ENCODE peak calls at places on chromosomes 4 and X, in ten cellular contexts. H is cardiac muscle cell, T is epithelial cell of esophagus, W is stomach, E is GM06990, I is Caco-2, O is dorsolateral prefrontal cortex, Z is AG04449, K is AG04450, F is hepatocyte. C is an unnamed sample.

GRCh38 chr4:2296621-2297601 is 35.0 kb upstream of the MXD4 start:
- DNase-seq in H (peak), T (no peak), W (no peak), E (no peak), I (no peak), O (no peak), Z (no peak), K (no peak), F (peak), C (no peak)

GRCh38 chrX:19866626-19867410 is 20.6 kb downstream of the SH3KBP1 start:
- DNase-seq in H (no peak), T (no peak), W (no peak), E (no peak), I (no peak), O (no peak), Z (no peak), K (no peak), F (no peak), C (no peak)

GRCh38 chr4:78218260-78218659 is 161.1 kb downstream of the FRAS1 start:
- DNase-seq in H (no peak), T (no peak), W (no peak), E (no peak), I (no peak), O (no peak), Z (no peak), K (no peak), F (no peak), C (no peak)

GRCh38 chr4:108926058-108926457 is 163.2 kb upstream of the ETNPPL start:
- DNase-seq in H (no peak), T (peak), W (no peak), E (no peak), I (no peak), O (no peak), Z (no peak), K (no peak), F (no peak), C (no peak)

GRCh38 chr4:176001171-176002006 is 64.3 kb upstream of the WDR17 start:
- DNase-seq in H (peak), T (peak), W (no peak), E (peak), I (no peak), O (peak), Z (no peak), K (no peak), F (peak), C (no peak)

GRCh38 chr4:8842614-8843013 is 29.0 kb downstream of the HMX1 start:
- DNase-seq in H (no peak), T (no peak), W (no peak), E (no peak), I (no peak), O (no peak), Z (no peak), K (no peak), F (no peak), C (no peak)

GRCh38 chr4:17166954-17167353 is 268.5 kb upstream of the LDB2 start:
- DNase-seq in H (no peak), T (no peak), W (no peak), E (no peak), I (no peak), O (no peak), Z (no peak), K (no peak), F (no peak), C (no peak)

GRCh38 chrX:819684-820083 is 189.1 kb downstream of the SHOX start:
- DNase-seq in H (no peak), T (no peak), W (no peak), E (no peak), I (no peak), O (no peak), Z (no peak), K (no peak), F (no peak), C (no peak)

GRCh38 chrX:150224676-150225075 is 138.4 kb upstream of the MAMLD1 start:
- DNase-seq in H (no peak), T (no peak), W (no peak), E (no peak), I (no peak), O (no peak), Z (no peak), K (no peak), F (no peak), C (no peak)

GRCh38 chr4:6391852-6392188 is 80.6 kb downstream of the PPP2R2C start:
- DNase-seq in H (no peak), T (peak), W (no peak), E (no peak), I (no peak), O (no peak), Z (no peak), K (no peak), F (no peak), C (no peak)

GRCh38 chr4:84916233-84916632 is 50.3 kb downstream of the WDFY3 start:
- DNase-seq in H (no peak), T (no peak), W (no peak), E (no peak), I (no peak), O (no peak), Z (no peak), K (no peak), F (no peak), C (no peak)

GRCh38 chr4:147994076-147994475 is 262.2 kb downstream of the ARHGAP10 start:
- DNase-seq in H (no peak), T (peak), W (no peak), E (no peak), I (no peak), O (no peak), Z (peak), K (no peak), F (no peak), C (no peak)

GRCh38 chrX:46873746-46874145 is 36.9 kb downstream of the RP2 start:
- DNase-seq in H (no peak), T (peak), W (no peak), E (no peak), I (no peak), O (no peak), Z (no peak), K (no peak), F (no peak), C (no peak)

GRCh38 chr4:123319639-123320038 is 77.0 kb upstream of the SPRY1 start:
- DNase-seq in H (no peak), T (no peak), W (no peak), E (no peak), I (no peak), O (no peak), Z (no peak), K (no peak), F (no peak), C (no peak)

GRCh38 chr4:123986268-123986798 is 589.7 kb downstream of the SPRY1 start:
- DNase-seq in H (no peak), T (peak), W (no peak), E (no peak), I (no peak), O (no peak), Z (peak), K (peak), F (no peak), C (peak)

GRCh38 chr4:106659386-106659785 is 290.8 kb upstream of the GIMD1 start:
- DNase-seq in H (no peak), T (peak), W (no peak), E (no peak), I (no peak), O (no peak), Z (no peak), K (no peak), F (no peak), C (no peak)

DNA sequence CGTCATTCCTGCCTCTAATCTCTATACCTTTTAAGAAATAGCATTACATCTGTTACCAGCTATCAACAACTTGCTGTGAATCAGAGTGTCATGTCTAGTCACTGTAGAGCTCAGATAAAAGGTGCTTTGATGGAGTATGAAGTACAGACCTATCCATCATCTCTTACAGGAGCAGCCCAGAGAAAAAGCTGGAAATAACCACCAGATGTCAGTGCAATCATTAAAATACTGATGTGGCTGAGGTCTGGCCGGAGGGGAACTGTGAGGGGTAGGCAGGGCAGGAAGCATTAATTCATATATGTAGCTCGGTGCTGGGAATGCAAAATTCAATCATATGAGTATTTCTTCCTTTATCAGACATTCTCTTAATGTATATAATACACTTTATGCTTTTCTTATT is 100.6 kb downstream of the AKAP4 start:
- DNase-seq in H (peak), T (peak), W (no peak), E (no peak), I (peak), O (no peak), Z (no peak), K (no peak), F (peak), C (no peak)
- TF ChIP-seq CTCF in H (peak), T (peak), W (no peak), E (no peak), I (peak), O (peak), Z (no peak), K (no peak), F (peak), C (peak)

GRCh38 chr4:74447636-74448233 is 2.8 kb downstream of the AREG start:
- DNase-seq in H (no peak), T (peak), W (no peak), E (no peak), I (no peak), O (no peak), Z (no peak), K (no peak), F (no peak), C (peak)
- H3K4me3 ChIP-seq in H (no peak), T (peak), W (peak), E (no peak), I (peak), O (no peak), Z (no peak), K (no peak), F (peak), C (peak)

DNA sequence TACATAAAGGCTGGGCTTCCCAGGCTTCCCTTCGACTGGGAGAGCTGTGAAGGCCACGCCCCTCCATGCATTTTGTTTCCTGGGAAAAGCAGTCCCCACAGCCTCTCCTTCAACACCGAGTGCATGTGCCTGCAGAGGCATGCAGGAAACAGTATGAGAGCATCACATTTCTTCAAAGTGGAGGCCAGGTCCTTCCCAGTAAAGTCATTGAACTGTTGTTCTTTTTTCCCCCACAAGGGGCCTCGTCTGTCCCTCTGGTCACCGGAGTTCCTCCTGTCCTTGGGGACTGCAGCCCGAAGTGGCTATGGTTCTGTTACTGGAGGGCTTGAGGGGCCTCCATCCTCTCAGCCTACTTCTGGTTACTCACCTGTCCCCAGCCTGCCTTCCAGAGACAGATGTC is 56.0 kb downstream of the RAI2 start:
- DNase-seq in H (no peak), T (no peak), W (no peak), E (no peak), I (no peak), O (no peak), Z (no peak), K (no peak), F (no peak), C (no peak)
- TF ChIP-seq CTCF in H (no peak), T (no peak), W (no peak), E (peak), I (no peak), O (no peak), Z (no peak), K (no peak), F (no peak), C (no peak)

GRCh38 chr4:153116101-153116680 is 88.1 kb upstream of the TRIM2 start:
- DNase-seq in H (no peak), T (no peak), W (no peak), E (no peak), I (no peak), O (no peak), Z (no peak), K (no peak), F (no peak), C (no peak)
- H3K4me3 ChIP-seq in H (no peak), T (no peak), W (peak), E (peak), I (no peak), O (no peak), Z (peak), K (no peak), F (no peak), C (peak)

GRCh38 chrX:10697552-10697951 is 77.2 kb upstream of the MID1 start:
- DNase-seq in H (no peak), T (no peak), W (no peak), E (no peak), I (no peak), O (no peak), Z (no peak), K (no peak), F (no peak), C (no peak)
- TF ChIP-seq CTCF in H (no peak), T (no peak), W (no peak), E (no peak), I (no peak), O (no peak), Z (no peak), K (no peak), F (no peak), C (no peak)

GRCh38 chrX:133985164-133986007 is at the start of gene GPC3:
- DNase-seq in H (peak), T (peak), W (peak), E (no peak), I (peak), O (no peak), Z (no peak), K (no peak), F (peak), C (no peak)
- H3K4me3 ChIP-seq in H (peak), T (peak), W (peak), E (no peak), I (peak), O (peak), Z (peak), K (no peak), F (peak), C (peak)

DNA sequence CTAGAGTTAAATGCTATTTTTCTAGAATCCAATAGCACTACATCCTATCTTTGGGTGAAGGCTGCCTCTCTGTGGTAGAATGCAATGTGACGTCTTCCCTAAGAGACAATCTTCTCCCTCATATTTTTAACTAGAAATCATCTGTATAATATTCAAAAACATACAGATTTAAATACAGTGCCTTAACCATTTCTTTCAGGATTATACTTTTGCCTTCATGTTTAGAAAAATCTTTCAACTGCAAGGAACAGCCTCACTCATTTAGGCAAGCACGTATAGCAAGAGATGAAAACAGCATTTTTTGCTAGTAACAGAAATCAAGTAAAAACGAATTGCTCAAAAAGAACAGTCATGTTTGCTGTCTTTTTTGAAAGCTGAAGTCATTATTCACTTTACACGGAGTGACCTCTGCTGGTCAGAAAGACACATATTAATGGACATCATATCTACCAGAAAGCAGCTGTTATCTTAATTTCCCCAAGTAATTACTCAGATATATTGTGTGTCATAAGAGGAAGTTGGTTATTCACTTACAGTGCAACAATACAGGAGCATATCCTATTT is 422.3 kb downstream of the STPG2 start:
- DNase-seq in H (no peak), T (peak), W (no peak), E (no peak), I (no peak), O (no peak), Z (no peak), K (no peak), F (peak), C (peak)
- TF ChIP-seq CTCF in H (peak), T (peak), W (no peak), E (no peak), I (no peak), O (peak), Z (peak), K (no peak), F (peak), C (peak)